ENCODE peak calls at places on chromosomes 1 and 21, in five cellular contexts. S is astrocyte of the spinal cord, Q is AG10803, M is pancreas, E is coronary artery. Y is an unnamed sample.
A peak's percentile ranks its signal among the peaks of the same experiment; 100 is the strongest.

GRCh38 chr1:182080955-182081582 is 19.6 kb upstream of the ZNF648 start:
- DNase-seq in S (peak; percentile 29), Q (peak; percentile 45), M (no peak), E (no peak), Y (peak; percentile 46)

GRCh38 chr1:166701603-166702090 is 137.6 kb upstream of the POGK start:
- DNase-seq in S (no peak), Q (no peak), M (no peak), E (no peak), Y (no peak)

GRCh38 chr1:16396591-16396990 is 29.5 kb downstream of the SZRD1 start:
- DNase-seq in S (peak; percentile 81), Q (peak; percentile 84), M (no peak), E (no peak), Y (peak; percentile 82)

GRCh38 chr1:110686188-110686587 is 11.4 kb upstream of the KCNA3 start:
- DNase-seq in S (no peak), Q (no peak), M (no peak), E (no peak), Y (no peak)

GRCh38 chr1:26536081-26536480 is 6.5 kb downstream of the RPS6KA1 start:
- DNase-seq in S (no peak), Q (no peak), M (no peak), E (no peak), Y (no peak)

GRCh38 chr1:41547336-41547735 is 62.9 kb upstream of the EDN2 start:
- DNase-seq in S (no peak), Q (no peak), M (peak; percentile 28), E (no peak), Y (no peak)

GRCh38 chr1:2129256-2129943 is 65.2 kb downstream of the FAAP20 start:
- DNase-seq in S (no peak), Q (no peak), M (no peak), E (no peak), Y (no peak)

GRCh38 chr1:22104865-22105437 is 37.9 kb downstream of the WNT4 start:
- DNase-seq in S (no peak), Q (no peak), M (no peak), E (no peak), Y (no peak)

GRCh38 chr1:158089476-158089875 is 91.2 kb upstream of the CD1D start:
- DNase-seq in S (no peak), Q (no peak), M (no peak), E (no peak), Y (no peak)

GRCh38 chr1:66313446-66313845 is 220.5 kb upstream of the SGIP1 start:
- DNase-seq in S (peak; percentile 42), Q (peak; percentile 60), M (no peak), E (no peak), Y (peak; percentile 35)

GRCh38 chr1:113027008-113027407 is 46.0 kb upstream of the LRIG2 start:
- DNase-seq in S (no peak), Q (no peak), M (no peak), E (no peak), Y (no peak)

GRCh38 chr1:68376441-68376840 is 73.3 kb downstream of the RPE65 start:
- DNase-seq in S (no peak), Q (no peak), M (no peak), E (no peak), Y (no peak)

GRCh38 chr1:16183157-16183556 is 27.3 kb upstream of the EPHA2 start:
- DNase-seq in S (peak; percentile 80), Q (peak; percentile 95), M (no peak), E (no peak), Y (peak; percentile 61)

GRCh38 chr1:24386241-24386640 is 27.3 kb downstream of the STPG1 start:
- DNase-seq in S (no peak), Q (peak; percentile 56), M (no peak), E (no peak), Y (no peak)

GRCh38 chr1:169321539-169321938 is 46.1 kb downstream of the NME7 start:
- DNase-seq in S (peak; percentile 44), Q (peak; percentile 15), M (no peak), E (no peak), Y (peak; percentile 60)

GRCh38 chr1:156814571-156815260 is 1.9 kb downstream of the SH2D2A start:
- DNase-seq in S (no peak), Q (no peak), M (no peak), E (no peak), Y (no peak)

GRCh38 chr1:229309074-229309473 is 33.8 kb downstream of the CCSAP start:
- DNase-seq in S (no peak), Q (no peak), M (no peak), E (no peak), Y (no peak)

GRCh38 chr21:18840239-18840638 is 436.7 kb upstream of the TMPRSS15 start:
- DNase-seq in S (peak; percentile 70), Q (no peak), M (no peak), E (no peak), Y (peak; percentile 6)

GRCh38 chr1:243325305-243325890 is 69.6 kb downstream of the SDCCAG8 start:
- DNase-seq in S (peak; percentile 71), Q (peak; percentile 75), M (no peak), E (no peak), Y (peak; percentile 84)

GRCh38 chr21:27570306-27570868 is 603.5 kb upstream of the ADAMTS5 start:
- DNase-seq in S (peak; percentile 94), Q (peak; percentile 99), M (no peak), E (peak; percentile 76), Y (peak; percentile 92)

GRCh38 chr1:117928881-117929339 is 511 bp downstream of the GDAP2 start:
- DNase-seq in S (peak; percentile 60), Q (peak; percentile 56), M (peak; percentile 72), E (peak; percentile 79), Y (peak; percentile 62)

GRCh38 chr21:41211041-41211426 is 43.1 kb downstream of the BACE2 start:
- DNase-seq in S (no peak), Q (no peak), M (no peak), E (no peak), Y (no peak)

GRCh38 chr1:198265073-198265661 is 108.4 kb downstream of the NEK7 start:
- DNase-seq in S (peak; percentile 55), Q (peak; percentile 53), M (no peak), E (no peak), Y (peak; percentile 86)

GRCh38 chr1:29532285-29532684 is 296.0 kb downstream of the PTPRU start:
- DNase-seq in S (no peak), Q (no peak), M (no peak), E (peak; percentile 1), Y (no peak)

GRCh38 chr1:164051791-164052190 is 507.2 kb upstream of the PBX1 start:
- DNase-seq in S (no peak), Q (peak; percentile 21), M (no peak), E (no peak), Y (no peak)

GRCh38 chr1:150649441-150649840 is 20.0 kb upstream of the ENSA start:
- DNase-seq in S (no peak), Q (no peak), M (no peak), E (no peak), Y (no peak)

GRCh38 chr1:203281033-203281432 is 24.3 kb upstream of the BTG2 start:
- DNase-seq in S (no peak), Q (no peak), M (no peak), E (peak; percentile 70), Y (no peak)

GRCh38 chr1:203280061-203280460 is 25.3 kb upstream of the BTG2 start:
- DNase-seq in S (no peak), Q (no peak), M (no peak), E (no peak), Y (no peak)

GRCh38 chr1:203276916-203277535 is 28.3 kb upstream of the BTG2 start:
- DNase-seq in S (no peak), Q (no peak), M (no peak), E (peak; percentile 81), Y (no peak)

GRCh38 chr1:203278087-203278884 is 27.0 kb upstream of the BTG2 start:
- DNase-seq in S (peak; percentile 68), Q (peak; percentile 69), M (peak; percentile 84), E (peak; percentile 98), Y (peak; percentile 87)

DNA sequence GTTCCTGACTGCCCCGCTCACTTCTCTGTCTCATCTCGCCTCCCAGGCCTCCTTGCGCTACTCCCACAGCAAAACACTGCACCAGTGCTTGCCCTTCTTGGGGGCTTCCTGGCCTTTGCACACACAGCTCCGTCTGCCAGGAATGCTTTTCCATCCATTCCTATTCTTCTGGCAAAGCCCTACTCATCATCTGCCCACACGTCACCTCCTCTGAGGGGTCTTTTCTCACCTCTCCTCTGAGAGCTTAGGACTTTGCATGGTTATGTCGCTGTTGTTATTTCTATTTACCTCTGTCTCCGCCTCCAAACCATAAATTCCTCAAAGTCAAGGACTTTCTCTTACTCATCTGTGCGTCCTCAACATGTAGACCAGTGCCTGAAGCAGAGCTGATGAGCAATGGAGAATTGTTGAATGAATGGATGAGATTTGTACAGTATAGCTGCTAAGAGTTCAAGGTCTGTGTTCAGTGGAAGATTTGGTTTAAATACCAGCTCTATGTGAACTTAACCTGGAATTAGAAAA is 26.4 kb upstream of the BTG2 start:
- DNase-seq in S (no peak), Q (no peak), M (no peak), E (no peak), Y (peak; percentile 23)
- H3K4me3 ChIP-seq in S (no peak overlapping the region), Q (peak overlapping the region; percentile 33), M (no peak overlapping the region), E (peak overlapping the region; percentile 30), Y (no peak overlapping the region)

DNA sequence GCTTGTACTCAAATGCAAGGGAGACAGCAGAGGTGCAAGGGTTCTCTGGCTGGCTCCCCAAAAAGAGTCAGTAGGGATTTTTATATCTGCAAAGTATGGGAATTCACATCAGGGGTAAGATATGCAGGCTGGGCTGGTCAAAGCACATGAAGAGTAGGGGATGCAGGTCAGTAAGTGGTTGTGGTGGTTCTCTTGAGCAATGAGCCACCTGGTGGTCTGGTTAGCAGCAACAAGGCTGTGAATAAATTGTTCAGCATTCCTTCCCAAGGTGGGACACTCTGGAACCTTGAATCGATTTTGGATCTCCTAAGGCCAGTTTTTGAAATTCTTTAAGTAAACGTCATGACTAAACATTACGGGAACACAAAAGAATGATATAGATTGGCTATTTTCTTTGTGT is 563.0 kb upstream of the NEGR1 start:
- DNase-seq in S (peak; percentile 28), Q (peak; percentile 15), M (no peak), E (no peak), Y (peak; percentile 23)
- TF ChIP-seq CTCF in S (peak; percentile 48), Q (peak; percentile 35), M (no peak), E (no peak), Y (peak; percentile 29)

GRCh38 chr1:51989582-51990477 is 670 bp downstream of the RAB3B start:
- DNase-seq in S (no peak), Q (no peak), M (no peak), E (no peak), Y (no peak)

GRCh38 chr1:51982161-51982560 is 8.3 kb downstream of the RAB3B start:
- DNase-seq in S (no peak), Q (no peak), M (no peak), E (no peak), Y (no peak)

GRCh38 chr1:51990478-51990965 is at the start of gene RAB3B:
- DNase-seq in S (peak; percentile 64), Q (peak; percentile 66), M (peak; percentile 93), E (no peak), Y (peak; percentile 61)

GRCh38 chr1:51988254-51988653 is 2.2 kb downstream of the RAB3B start:
- DNase-seq in S (no peak), Q (no peak), M (no peak), E (no peak), Y (no peak)

GRCh38 chr1:51986718-51987117 is 3.8 kb downstream of the RAB3B start:
- DNase-seq in S (no peak), Q (no peak), M (no peak), E (no peak), Y (no peak)
- H3K4me3 ChIP-seq in S (no peak overlapping the region), Q (no peak overlapping the region), M (no peak overlapping the region), E (no peak overlapping the region), Y (no peak overlapping the region)

DNA sequence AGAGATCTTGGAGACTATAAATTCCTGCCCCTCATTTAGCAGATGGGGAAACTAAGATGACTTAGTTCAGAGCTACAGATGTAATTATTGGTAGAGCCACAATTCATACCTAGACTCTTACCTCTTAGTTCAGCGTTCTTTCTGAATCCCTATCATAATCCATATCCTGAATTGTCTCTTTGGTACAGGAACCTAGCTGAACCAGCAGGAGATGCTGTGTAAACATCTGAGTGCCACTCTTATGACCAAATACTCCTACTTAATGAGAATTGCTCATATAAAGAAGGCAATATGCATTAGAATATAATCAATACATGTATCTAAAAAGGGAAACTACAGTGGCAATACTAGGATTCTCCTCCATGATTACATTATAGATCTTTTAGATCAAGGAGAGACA is 459.0 kb downstream of the SIPA1L2 start:
- DNase-seq in S (no peak), Q (no peak), M (no peak), E (no peak), Y (no peak)
- TF ChIP-seq CTCF in S (no peak), Q (no peak), M (no peak), E (no peak), Y (no peak)